ENCODE peak calls at places on chromosomes 5 and 9, in ten cellular contexts. Y is upper lobe of right lung, U is aorta, K is sigmoid colon, W is testis, T is OCI-LY7, Q is lower lobe of right lung, X is hepatocyte, S is uterus, L is tibial nerve. I is an unnamed sample. For H3K4me1, the result is how much of the 10 kb centered on the place peaks cover.

GRCh38 chr5:6788439-6788838 is 75.2 kb downstream of the TENT4A start:
- DNase-seq in Y (no peak), U (no peak), K (no peak), W (no peak), T (no peak), Q (no peak), X (no peak), S (no peak), L (no peak), I (no peak)

GRCh38 chr9:2465921-2466460 is 155.6 kb upstream of the VLDLR start:
- DNase-seq in Y (no peak), U (no peak), K (no peak), W (no peak), T (no peak), Q (no peak), X (peak), S (no peak), L (no peak), I (no peak)

GRCh38 chr5:150623152-150623877 is 17.1 kb upstream of the SYNPO start:
- DNase-seq in Y (no peak), U (no peak), K (no peak), W (no peak), T (no peak), Q (no peak), X (no peak), S (no peak), L (no peak), I (no peak)

GRCh38 chr5:127844631-127845030 is 141.4 kb downstream of the CCDC192 start:
- DNase-seq in Y (no peak), U (no peak), K (peak), W (no peak), T (no peak), Q (no peak), X (no peak), S (no peak), L (no peak), I (no peak)

GRCh38 chr9:38732849-38733248 is 12.9 kb upstream of the FAM240B start:
- DNase-seq in Y (no peak), U (no peak), K (no peak), W (no peak), T (no peak), Q (no peak), X (no peak), S (no peak), L (no peak), I (no peak)

GRCh38 chr5:16617272-16617973 is 626 bp upstream of the RETREG1 start:
- DNase-seq in Y (no peak), U (no peak), K (no peak), W (peak), T (no peak), Q (no peak), X (peak), S (no peak), L (no peak), I (peak)

GRCh38 chr9:81748091-81748490 is 58.7 kb upstream of the TLE1 start:
- DNase-seq in Y (no peak), U (no peak), K (no peak), W (no peak), T (no peak), Q (no peak), X (no peak), S (no peak), L (no peak), I (no peak)

GRCh38 chr9:114096866-114097612 is 2.1 kb downstream of the KIF12 start:
- DNase-seq in Y (peak), U (no peak), K (no peak), W (no peak), T (no peak), Q (no peak), X (no peak), S (peak), L (no peak), I (no peak)

GRCh38 chr9:99181621-99182020 is 40.1 kb downstream of the ALG2 start:
- DNase-seq in Y (no peak), U (no peak), K (no peak), W (no peak), T (no peak), Q (no peak), X (no peak), S (no peak), L (no peak), I (no peak)

GRCh38 chr9:90517103-90517502 is 125.5 kb downstream of the DIRAS2 start:
- DNase-seq in Y (no peak), U (no peak), K (no peak), W (no peak), T (no peak), Q (no peak), X (peak), S (no peak), L (no peak), I (no peak)

GRCh38 chr9:95854386-95855015 is 21.0 kb upstream of the ERCC6L2 start:
- DNase-seq in Y (no peak), U (no peak), K (no peak), W (no peak), T (no peak), Q (no peak), X (no peak), S (no peak), L (no peak), I (no peak)

GRCh38 chr5:109352024-109352423 is 57.8 kb downstream of the PJA2 start:
- DNase-seq in Y (no peak), U (no peak), K (no peak), W (no peak), T (no peak), Q (no peak), X (no peak), S (no peak), L (no peak), I (no peak)

GRCh38 chr9:100427366-100428263 is 672 bp downstream of the MSANTD3 start:
- DNase-seq in Y (peak), U (peak), K (peak), W (peak), T (no peak), Q (peak), X (peak), S (peak), L (no peak), I (peak)

GRCh38 chr9:14323083-14323968 is 9.4 kb upstream of the NFIB start:
- DNase-seq in Y (no peak), U (no peak), K (no peak), W (no peak), T (no peak), Q (no peak), X (no peak), S (no peak), L (no peak), I (no peak)

GRCh38 chr9:93670208-93671029 is 94.0 kb downstream of the PHF2 start:
- DNase-seq in Y (peak), U (peak), K (peak), W (peak), T (no peak), Q (no peak), X (no peak), S (peak), L (peak), I (no peak)

GRCh38 chr5:130514984-130515690 is 610.9 kb downstream of the CHSY3 start:
- DNase-seq in Y (no peak), U (no peak), K (no peak), W (no peak), T (no peak), Q (no peak), X (no peak), S (no peak), L (no peak), I (no peak)

GRCh38 chr5:1887400-1888360 is 5.0 kb upstream of the IRX4 start:
- DNase-seq in Y (no peak), U (peak), K (no peak), W (no peak), T (no peak), Q (peak), X (no peak), S (no peak), L (no peak), I (no peak)

GRCh38 chr9:134775552-134775951 is 105.1 kb upstream of the FCN2 start:
- DNase-seq in Y (no peak), U (no peak), K (no peak), W (no peak), T (no peak), Q (no peak), X (peak), S (no peak), L (no peak), I (no peak)

GRCh38 chr5:2149196-2149541 is 266.4 kb upstream of the IRX4 start:
- DNase-seq in Y (no peak), U (no peak), K (no peak), W (no peak), T (no peak), Q (no peak), X (peak), S (no peak), L (no peak), I (no peak)

GRCh38 chr9:20200900-20201495 is 412.2 kb upstream of the SLC24A2 start:
- DNase-seq in Y (no peak), U (no peak), K (no peak), W (no peak), T (no peak), Q (no peak), X (no peak), S (no peak), L (no peak), I (no peak)

GRCh38 chr5:72366324-72366976 is 46.3 kb downstream of the PTCD2 start:
- DNase-seq in Y (no peak), U (no peak), K (peak), W (peak), T (peak), Q (no peak), X (peak), S (peak), L (peak), I (no peak)

GRCh38 chr9:33297455-33297854 is 7.1 kb downstream of the NFX1 start:
- DNase-seq in Y (no peak), U (no peak), K (peak), W (no peak), T (peak), Q (peak), X (no peak), S (no peak), L (no peak), I (no peak)

GRCh38 chr5:34022131-34022705 is 14.4 kb upstream of the AMACR start:
- DNase-seq in Y (no peak), U (no peak), K (no peak), W (no peak), T (no peak), Q (no peak), X (no peak), S (no peak), L (no peak), I (no peak)

GRCh38 chr5:67409342-67409741 is 212.7 kb upstream of the CD180 start:
- DNase-seq in Y (no peak), U (no peak), K (no peak), W (no peak), T (no peak), Q (no peak), X (no peak), S (no peak), L (no peak), I (no peak)

GRCh38 chr9:35651964-35652828 is 1.5 kb upstream of the SIT1 start:
- DNase-seq in Y (no peak), U (no peak), K (no peak), W (peak), T (no peak), Q (no peak), X (peak), S (no peak), L (no peak), I (no peak)

GRCh38 chr9:14314424-14314928 is 535 bp upstream of the NFIB start:
- DNase-seq in Y (peak), U (peak), K (peak), W (peak), T (peak), Q (peak), X (peak), S (peak), L (peak), I (no peak)

GRCh38 chr5:112794410-112794809 is 56.7 kb downstream of the APC start:
- DNase-seq in Y (no peak), U (no peak), K (no peak), W (no peak), T (no peak), Q (no peak), X (no peak), S (no peak), L (no peak), I (no peak)

GRCh38 chr5:84403773-84404172 is 19.1 kb upstream of the EDIL3 start:
- DNase-seq in Y (no peak), U (no peak), K (no peak), W (no peak), T (no peak), Q (no peak), X (no peak), S (no peak), L (no peak), I (no peak)

DNA sequence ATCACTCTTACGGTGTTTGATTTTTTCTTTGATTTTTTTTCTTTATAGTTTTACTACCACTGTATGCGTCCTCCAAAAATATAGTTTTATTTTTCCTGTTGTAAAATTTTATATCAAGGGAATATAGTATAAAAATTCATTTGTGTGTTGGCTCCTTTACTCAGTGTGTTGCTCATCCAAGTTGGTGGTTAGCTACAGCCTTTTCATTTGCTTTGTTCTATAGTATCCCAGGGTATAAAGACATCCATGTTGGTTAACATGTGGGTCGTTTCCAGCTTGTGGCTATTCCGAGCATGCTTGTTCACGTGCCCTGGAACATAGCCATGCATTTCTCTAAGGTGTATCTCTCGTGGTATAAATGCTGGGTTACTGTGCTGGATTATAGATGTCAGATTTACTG is 54.8 kb upstream of the DAB2 start:
- DNase-seq in Y (no peak), U (no peak), K (no peak), W (no peak), T (no peak), Q (no peak), X (no peak), S (no peak), L (no peak), I (no peak)
- H3K27ac ChIP-seq in Y (no peak), U (no peak), K (no peak), W (no peak), T (no peak), Q (no peak), X (no peak), S (no peak), L (no peak), I (no peak)

DNA sequence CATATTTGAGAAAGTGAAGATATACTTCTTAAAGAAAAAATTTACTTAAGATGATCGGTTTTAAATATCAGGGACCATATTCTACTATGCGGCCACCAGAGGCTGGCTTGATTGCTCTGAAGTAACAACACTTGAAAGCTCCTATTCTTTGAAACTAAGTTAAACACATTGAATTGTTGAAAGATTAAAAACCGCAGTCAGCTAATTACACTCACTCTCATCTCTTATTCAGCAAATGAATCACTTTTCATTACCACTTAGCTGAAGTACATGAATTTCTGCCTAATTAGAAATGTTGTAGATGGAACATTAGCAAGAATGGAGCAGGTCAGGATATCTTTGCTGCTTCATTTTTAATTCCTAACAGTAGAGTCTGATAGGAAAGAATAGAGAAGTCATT is 42.3 kb downstream of the LSM11 start:
- DNase-seq in Y (no peak), U (no peak), K (no peak), W (no peak), T (no peak), Q (no peak), X (no peak), S (no peak), L (no peak), I (no peak)
- H3K4me1 ChIP-seq in Y (under half), U (under half), K (under half), W (under half), T (under half), Q (under half), X (under half), S (under half), L (under half), I (under half)

GRCh38 chr9:128634651-128635262 is 21.9 kb downstream of the DYNC2I2 start:
- DNase-seq in Y (peak), U (no peak), K (no peak), W (no peak), T (no peak), Q (no peak), X (no peak), S (no peak), L (no peak), I (no peak)
- H3K4me3 ChIP-seq in Y (peak), U (no peak), K (no peak), W (no peak), T (no peak), Q (peak), X (no peak), S (no peak), L (no peak), I (no peak)

GRCh38 chr9:131950487-131950886 is 129.2 kb downstream of the MED27 start:
- DNase-seq in Y (no peak), U (no peak), K (no peak), W (no peak), T (no peak), Q (no peak), X (no peak), S (no peak), L (no peak), I (no peak)

GRCh38 chr9:131954299-131954698 is 125.4 kb downstream of the MED27 start:
- DNase-seq in Y (no peak), U (no peak), K (no peak), W (no peak), T (peak), Q (no peak), X (no peak), S (no peak), L (no peak), I (no peak)

GRCh38 chr9:131951905-131952304 is 127.8 kb downstream of the MED27 start:
- DNase-seq in Y (no peak), U (peak), K (no peak), W (no peak), T (no peak), Q (no peak), X (no peak), S (no peak), L (peak), I (no peak)

GRCh38 chr9:131946169-131946568 is 133.5 kb downstream of the MED27 start:
- DNase-seq in Y (no peak), U (no peak), K (no peak), W (no peak), T (no peak), Q (no peak), X (no peak), S (no peak), L (no peak), I (no peak)

GRCh38 chr9:131951155-131951554 is 128.5 kb downstream of the MED27 start:
- DNase-seq in Y (no peak), U (no peak), K (no peak), W (no peak), T (no peak), Q (no peak), X (no peak), S (no peak), L (no peak), I (no peak)
- H3K27ac ChIP-seq in Y (no peak), U (peak), K (no peak), W (no peak), T (no peak), Q (no peak), X (no peak), S (no peak), L (peak), I (no peak)

DNA sequence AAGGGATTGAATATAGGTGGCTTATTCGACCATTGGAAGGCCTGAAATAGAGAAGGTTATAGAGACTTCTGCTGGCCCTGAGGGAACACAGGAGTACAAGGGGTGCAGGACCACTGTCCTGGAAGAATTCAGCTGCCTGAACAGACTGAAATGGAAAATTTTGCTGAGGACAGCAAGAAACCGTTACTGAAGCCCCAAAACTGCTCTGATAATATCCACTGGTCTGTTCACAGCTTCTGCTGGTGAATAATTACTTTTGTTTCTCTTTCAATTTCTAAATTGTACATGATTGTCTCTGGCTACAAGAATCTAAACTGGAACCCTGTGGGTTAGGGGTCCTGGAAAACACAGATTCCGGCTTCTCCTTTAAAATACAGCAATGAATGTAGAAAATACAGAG is 218.5 kb upstream of the CDH12 start:
- DNase-seq in Y (no peak), U (no peak), K (no peak), W (no peak), T (no peak), Q (no peak), X (no peak), S (no peak), L (no peak), I (no peak)
- H3K4me1 ChIP-seq in Y (under half), U (under half), K (under half), W (under half), T (under half), Q (under half), X (under half), S (under half), L (under half), I (under half)

GRCh38 chr5:73446631-73447233 is 1.8 kb downstream of the FOXD1 start:
- DNase-seq in Y (no peak), U (peak), K (no peak), W (no peak), T (no peak), Q (no peak), X (no peak), S (no peak), L (no peak), I (no peak)

GRCh38 chr5:73448072-73448432 is 525 bp downstream of the FOXD1 start:
- DNase-seq in Y (no peak), U (peak), K (no peak), W (no peak), T (peak), Q (no peak), X (no peak), S (peak), L (no peak), I (no peak)

GRCh38 chr5:73448451-73449136 is at the start of gene FOXD1:
- DNase-seq in Y (peak), U (peak), K (peak), W (peak), T (peak), Q (peak), X (peak), S (peak), L (peak), I (no peak)

GRCh38 chr5:73445708-73446630 is 2.6 kb downstream of the FOXD1 start:
- DNase-seq in Y (no peak), U (no peak), K (no peak), W (no peak), T (no peak), Q (no peak), X (no peak), S (no peak), L (no peak), I (no peak)

GRCh38 chr5:73447234-73448071 is 1.1 kb downstream of the FOXD1 start:
- DNase-seq in Y (peak), U (peak), K (no peak), W (peak), T (peak), Q (peak), X (peak), S (peak), L (no peak), I (peak)
- H3K4me3 ChIP-seq in Y (peak), U (peak), K (peak), W (peak), T (peak), Q (peak), X (peak), S (peak), L (peak), I (no peak)

GRCh38 chr5:167633114-167633513 is 658.3 kb upstream of the WWC1 start:
- DNase-seq in Y (no peak), U (no peak), K (no peak), W (no peak), T (no peak), Q (no peak), X (no peak), S (no peak), L (no peak), I (no peak)

GRCh38 chr5:167631191-167631590 is 660.3 kb upstream of the WWC1 start:
- DNase-seq in Y (no peak), U (no peak), K (no peak), W (no peak), T (no peak), Q (no peak), X (no peak), S (no peak), L (no peak), I (no peak)

GRCh38 chr5:167629634-167630033 is 661.8 kb upstream of the WWC1 start:
- DNase-seq in Y (no peak), U (no peak), K (no peak), W (no peak), T (no peak), Q (no peak), X (no peak), S (no peak), L (no peak), I (no peak)

GRCh38 chr5:167634432-167634831 is 657.0 kb upstream of the WWC1 start:
- DNase-seq in Y (no peak), U (no peak), K (no peak), W (no peak), T (no peak), Q (no peak), X (peak), S (no peak), L (no peak), I (no peak)

GRCh38 chr5:167633931-167634341 is 657.5 kb upstream of the WWC1 start:
- DNase-seq in Y (no peak), U (no peak), K (no peak), W (no peak), T (no peak), Q (no peak), X (no peak), S (no peak), L (no peak), I (no peak)
- H3K27ac ChIP-seq in Y (no peak), U (no peak), K (no peak), W (no peak), T (no peak), Q (no peak), X (no peak), S (no peak), L (no peak), I (no peak)

DNA sequence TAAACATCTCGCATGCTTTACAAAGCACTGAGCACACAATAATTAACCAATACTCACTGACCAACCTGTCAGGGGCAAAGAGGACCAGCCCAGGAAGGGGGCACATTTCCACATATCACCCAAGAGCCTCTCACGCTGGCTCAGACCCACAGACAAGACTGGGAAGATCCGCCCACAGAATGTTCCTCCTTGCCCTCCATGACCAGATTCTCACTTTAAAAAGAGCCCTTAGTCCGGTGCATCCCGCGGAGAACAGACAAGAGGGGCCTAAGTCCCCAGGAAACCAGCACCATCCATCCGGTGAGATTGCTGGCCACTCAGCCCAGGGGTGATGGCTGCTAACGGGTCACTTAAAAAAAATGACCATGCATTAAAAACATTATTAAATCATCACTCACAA is 32.9 kb downstream of the SEMA4D start:
- DNase-seq in Y (peak), U (peak), K (peak), W (no peak), T (no peak), Q (no peak), X (no peak), S (no peak), L (no peak), I (no peak)
- H3K4me1 ChIP-seq in Y (under half), U (under half), K (under half), W (under half), T (half or more), Q (under half), X (under half), S (under half), L (under half), I (half or more)

I was measured in naive thymus-derived CD4-positive, alpha-beta T cell.